ENCODE peak calls at places on chromosomes 2 and 18, in ten cellular contexts. D, M, V, B, H, O, Y, R, N and E are unnamed samples.

GRCh38 chr18:45166341-45167108 is 448.8 kb upstream of the SLC14A2 start:
- DNase-seq in D (no peak), M (peak), V (peak), B (no peak), H (no peak), O (no peak), Y (peak), R (no peak), N (no peak), E (peak)

GRCh38 chr18:48140738-48141137 is 210.3 kb upstream of the SMAD2 start:
- DNase-seq in D (no peak), M (no peak), V (no peak), B (no peak), H (no peak), O (no peak), Y (no peak), R (no peak), N (no peak), E (no peak)

GRCh38 chr2:127097841-127098651 is 8.9 kb downstream of the BIN1 start:
- DNase-seq in D (no peak), M (no peak), V (no peak), B (no peak), H (no peak), O (no peak), Y (no peak), R (no peak), N (no peak), E (no peak)

GRCh38 chr2:233807215-233807865 is 29.2 kb downstream of the MROH2A start:
- DNase-seq in D (no peak), M (no peak), V (no peak), B (no peak), H (peak), O (peak), Y (no peak), R (no peak), N (no peak), E (no peak)

GRCh38 chr18:55013685-55014084 is 54.4 kb upstream of the CCDC68 start:
- DNase-seq in D (no peak), M (no peak), V (no peak), B (no peak), H (no peak), O (no peak), Y (no peak), R (no peak), N (no peak), E (no peak)

GRCh38 chr2:171587567-171587966 is 65.3 kb downstream of the CYBRD1 start:
- DNase-seq in D (no peak), M (peak), V (no peak), B (no peak), H (no peak), O (no peak), Y (no peak), R (peak), N (no peak), E (no peak)

GRCh38 chr2:147569426-147569825 is 275.4 kb upstream of the ACVR2A start:
- DNase-seq in D (no peak), M (no peak), V (no peak), B (no peak), H (no peak), O (no peak), Y (no peak), R (no peak), N (no peak), E (no peak)

GRCh38 chr2:143705108-143705686 is 576.0 kb downstream of the ARHGAP15 start:
- DNase-seq in D (no peak), M (peak), V (peak), B (no peak), H (no peak), O (no peak), Y (no peak), R (peak), N (no peak), E (peak)

GRCh38 chr18:58541137-58541788 is 87.6 kb downstream of the ALPK2 start:
- DNase-seq in D (no peak), M (peak), V (no peak), B (no peak), H (no peak), O (no peak), Y (peak), R (peak), N (peak), E (peak)